ENCODE peak calls at places on chromosomes 2 and 18, in nine cellular contexts. H, W, Y, J, R, K, U, B and D are unnamed samples.
A peak's percentile ranks its signal among the peaks of the same experiment; 100 is the strongest.

GRCh38 chr2:196075196-196075595 is 6.6 kb upstream of the DNAH7 start:
- DNase-seq in H (no peak), W (no peak), Y (no peak), J (no peak), R (no peak), K (no peak), U (no peak), B (no peak), D (no peak)

GRCh38 chr2:174717273-174717672 is 47.0 kb downstream of the CHRNA1 start:
- DNase-seq in H (no peak), W (no peak), Y (no peak), J (no peak), R (no peak), K (no peak), U (peak; percentile 76), B (no peak), D (no peak)

GRCh38 chr18:10131036-10131774 is 217.4 kb downstream of the VAPA start:
- DNase-seq in H (no peak), W (peak; percentile 7), Y (no peak), J (peak; percentile 57), R (no peak), K (no peak), U (no peak), B (no peak), D (no peak)

GRCh38 chr2:5969301-5969700 is 277.1 kb downstream of the SOX11 start:
- DNase-seq in H (no peak), W (no peak), Y (no peak), J (no peak), R (no peak), K (no peak), U (no peak), B (no peak), D (no peak)

GRCh38 chr2:152581360-152581759 is 135.9 kb downstream of the PRPF40A start:
- DNase-seq in H (no peak), W (no peak), Y (no peak), J (no peak), R (no peak), K (peak; percentile 23), U (no peak), B (no peak), D (no peak)

GRCh38 chr2:55917117-55917516 is 6.5 kb downstream of the EFEMP1 start:
- DNase-seq in H (no peak), W (no peak), Y (no peak), J (no peak), R (no peak), K (no peak), U (no peak), B (no peak), D (no peak)

GRCh38 chr2:1246239-1246638 is 167.0 kb upstream of the TPO start:
- DNase-seq in H (no peak), W (no peak), Y (no peak), J (no peak), R (no peak), K (no peak), U (no peak), B (no peak), D (no peak)

GRCh38 chr2:146239392-146240135 is 1605.3 kb upstream of the ACVR2A start:
- DNase-seq in H (no peak), W (no peak), Y (no peak), J (no peak), R (no peak), K (no peak), U (no peak), B (no peak), D (no peak)

GRCh38 chr18:78123144-78123909 is 856.3 kb upstream of the SALL3 start:
- DNase-seq in H (no peak), W (no peak), Y (no peak), J (no peak), R (no peak), K (no peak), U (no peak), B (no peak), D (no peak)

GRCh38 chr18:54335638-54336173 is 22.0 kb downstream of the STARD6 start:
- DNase-seq in H (no peak), W (no peak), Y (no peak), J (no peak), R (no peak), K (no peak), U (no peak), B (no peak), D (no peak)

GRCh38 chr2:111523009-111523408 is 361.0 kb downstream of the ANAPC1 start:
- DNase-seq in H (no peak), W (no peak), Y (no peak), J (no peak), R (no peak), K (no peak), U (no peak), B (no peak), D (no peak)

GRCh38 chr2:118661184-118661583 is 186.3 kb downstream of the EN1 start:
- DNase-seq in H (no peak), W (no peak), Y (no peak), J (no peak), R (no peak), K (no peak), U (no peak), B (no peak), D (no peak)

GRCh38 chr2:232336241-232336736 is 42.3 kb upstream of the ALPP start:
- DNase-seq in H (peak; percentile 4), W (no peak), Y (no peak), J (no peak), R (peak; percentile 43), K (no peak), U (no peak), B (no peak), D (no peak)

GRCh38 chr18:65990944-65991708 is 240.3 kb downstream of the CDH7 start:
- DNase-seq in H (no peak), W (no peak), Y (no peak), J (no peak), R (no peak), K (no peak), U (no peak), B (no peak), D (no peak)

GRCh38 chr2:98458667-98459380 is 14.2 kb downstream of the INPP4A start:
- DNase-seq in H (no peak), W (no peak), Y (no peak), J (no peak), R (no peak), K (no peak), U (no peak), B (no peak), D (no peak)

GRCh38 chr18:22556271-22556990 is 138.7 kb upstream of the CTAGE1 start:
- DNase-seq in H (no peak), W (no peak), Y (peak; percentile 20), J (no peak), R (no peak), K (no peak), U (no peak), B (no peak), D (no peak)

GRCh38 chr2:44522846-44523245 is 161.1 kb downstream of the CAMKMT start:
- DNase-seq in H (no peak), W (no peak), Y (no peak), J (no peak), R (no peak), K (no peak), U (no peak), B (no peak), D (no peak)

GRCh38 chr2:96950391-96951124 is 35.8 kb downstream of the FAM178B start:
- DNase-seq in H (no peak), W (no peak), Y (peak; percentile 35), J (no peak), R (no peak), K (no peak), U (no peak), B (no peak), D (no peak)